ENCODE peak calls at places on chromosomes 5 and 9, in five cellular contexts. One of them, this sample, is unnamed.
A peak's percentile ranks its signal among the peaks of the same experiment; 100 is the strongest.

GRCh38 chr5:93604119-93604963 is 21.3 kb downstream of the NR2F1 start:
- DNase-seq in H9: peak; percentile 61
- DNase-seq in neuronal stem cell: no peak
- DNase-seq in H1: no peak
- DNase-seq in trophoblast cell: no peak
- DNase-seq in this sample: peak; percentile 51

GRCh38 chr5:98368141-98368540 is 405.3 kb upstream of the RGMB start:
- DNase-seq in H9: no peak
- DNase-seq in neuronal stem cell: no peak
- DNase-seq in H1: no peak
- DNase-seq in trophoblast cell: no peak
- DNase-seq in this sample: no peak

GRCh38 chr9:89367726-89368437 is 49.6 kb downstream of the SECISBP2 start:
- DNase-seq in H9: no peak
- DNase-seq in neuronal stem cell: no peak
- DNase-seq in H1: no peak
- DNase-seq in trophoblast cell: no peak
- DNase-seq in this sample: no peak

GRCh38 chr9:112516769-112517168 is 30.1 kb downstream of the KIAA1958 start:
- DNase-seq in H9: no peak
- DNase-seq in neuronal stem cell: no peak
- DNase-seq in H1: no peak
- DNase-seq in trophoblast cell: no peak
- DNase-seq in this sample: no peak

GRCh38 chr9:3361689-3362392 is 164.0 kb downstream of the RFX3 start:
- DNase-seq in H9: no peak
- DNase-seq in neuronal stem cell: no peak
- DNase-seq in H1: no peak
- DNase-seq in trophoblast cell: peak; percentile 19
- DNase-seq in this sample: no peak

GRCh38 chr5:1462358-1462757 is 17.1 kb upstream of the SLC6A3 start:
- DNase-seq in H9: no peak
- DNase-seq in neuronal stem cell: no peak
- DNase-seq in H1: no peak
- DNase-seq in trophoblast cell: peak; percentile 44
- DNase-seq in this sample: no peak

GRCh38 chr9:136683755-136684154 is 3.5 kb downstream of the AGPAT2 start:
- DNase-seq in H9: no peak
- DNase-seq in neuronal stem cell: no peak
- DNase-seq in H1: no peak
- DNase-seq in trophoblast cell: no peak
- DNase-seq in this sample: no peak

GRCh38 chr5:179379321-179379890 is 34.1 kb upstream of the ADAMTS2 start:
- DNase-seq in H9: peak; percentile 10
- DNase-seq in neuronal stem cell: no peak
- DNase-seq in H1: no peak
- DNase-seq in trophoblast cell: no peak
- DNase-seq in this sample: no peak

GRCh38 chr5:143495124-143495523 is 91.6 kb upstream of the NR3C1 start:
- DNase-seq in H9: no peak
- DNase-seq in neuronal stem cell: no peak
- DNase-seq in H1: no peak
- DNase-seq in trophoblast cell: peak; percentile 92
- DNase-seq in this sample: peak; percentile 15

GRCh38 chr5:143495823-143496275 is 92.4 kb upstream of the NR3C1 start:
- DNase-seq in H9: no peak
- DNase-seq in neuronal stem cell: no peak
- DNase-seq in H1: no peak
- DNase-seq in trophoblast cell: peak; percentile 39
- DNase-seq in this sample: peak; percentile 47

GRCh38 chr5:143492783-143493182 is 89.3 kb upstream of the NR3C1 start:
- DNase-seq in H9: no peak
- DNase-seq in neuronal stem cell: no peak
- DNase-seq in H1: no peak
- DNase-seq in trophoblast cell: peak; percentile 17
- DNase-seq in this sample: no peak

GRCh38 chr5:143494162-143494561 is 90.7 kb upstream of the NR3C1 start:
- DNase-seq in H9: no peak
- DNase-seq in neuronal stem cell: no peak
- DNase-seq in H1: no peak
- DNase-seq in trophoblast cell: peak; percentile 51
- DNase-seq in this sample: peak; percentile 42

DNA sequence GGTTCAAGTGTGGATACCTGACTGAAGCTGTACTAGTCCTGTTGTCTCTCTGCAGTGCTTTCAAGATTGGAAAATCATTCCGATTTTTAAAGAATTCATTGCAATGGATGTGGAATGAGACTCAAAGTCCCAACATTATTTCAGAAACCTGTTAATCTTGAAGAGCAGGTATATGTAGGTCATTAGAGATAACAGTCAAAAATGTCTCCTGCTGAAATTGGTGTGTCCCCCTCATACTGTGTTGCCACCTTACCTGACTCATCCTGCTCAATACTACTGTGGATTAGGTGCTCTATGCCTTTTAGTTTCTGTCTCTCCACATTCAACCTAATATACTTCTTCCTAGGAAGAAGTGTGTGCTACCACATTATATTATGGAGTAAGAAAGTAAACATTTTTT is 91.1 kb upstream of the NR3C1 start:
- DNase-seq in H9: no peak
- DNase-seq in neuronal stem cell: no peak
- DNase-seq in H1: no peak
- DNase-seq in trophoblast cell: peak; percentile 95
- DNase-seq in this sample: no peak
- H4K91ac ChIP-seq in H9: no peak overlapping the region
- H4K91ac ChIP-seq in neuronal stem cell: no peak overlapping the region
- H4K91ac ChIP-seq in H1: no peak overlapping the region
- H4K91ac ChIP-seq in trophoblast cell: no peak overlapping the region
- H4K91ac ChIP-seq in this sample: no peak overlapping the region

DNA sequence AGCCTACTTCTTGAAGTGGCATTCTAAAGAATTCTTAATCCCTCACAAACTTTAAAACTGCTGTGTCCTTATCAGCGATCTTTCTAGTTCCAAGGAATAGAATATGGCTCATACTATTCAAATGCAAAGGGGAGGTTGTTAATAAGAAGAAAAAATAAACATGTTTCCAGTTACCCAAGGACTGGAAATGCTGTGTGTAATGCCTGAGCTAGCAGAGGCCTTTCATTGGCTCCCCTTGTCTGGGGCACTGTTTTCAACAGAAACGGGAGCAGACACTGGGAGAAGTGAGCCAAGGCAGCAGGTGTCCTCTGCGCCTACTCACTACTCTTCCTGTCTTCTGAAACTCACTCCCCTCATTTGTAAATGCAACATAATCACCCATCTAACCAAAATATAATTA is 253.0 kb downstream of the MARCHF11 start:
- DNase-seq in H9: no peak
- DNase-seq in neuronal stem cell: no peak
- DNase-seq in H1: no peak
- DNase-seq in trophoblast cell: no peak
- DNase-seq in this sample: no peak
- H2BK12ac ChIP-seq in H9: no peak overlapping the region
- H2BK12ac ChIP-seq in neuronal stem cell: no peak overlapping the region
- H2BK12ac ChIP-seq in H1: no peak overlapping the region
- H2BK12ac ChIP-seq in trophoblast cell: no peak overlapping the region
- H2BK12ac ChIP-seq in this sample: no peak overlapping the region

GRCh38 chr9:110977259-110977709 is 61.0 kb downstream of the LPAR1 start:
- DNase-seq in H9: no peak
- DNase-seq in neuronal stem cell: no peak
- DNase-seq in H1: no peak
- DNase-seq in trophoblast cell: no peak
- DNase-seq in this sample: peak; percentile 44

GRCh38 chr9:110975969-110976368 is 62.3 kb downstream of the LPAR1 start:
- DNase-seq in H9: no peak
- DNase-seq in neuronal stem cell: no peak
- DNase-seq in H1: no peak
- DNase-seq in trophoblast cell: no peak
- DNase-seq in this sample: no peak

GRCh38 chr9:110978516-110978915 is 59.8 kb downstream of the LPAR1 start:
- DNase-seq in H9: no peak
- DNase-seq in neuronal stem cell: no peak
- DNase-seq in H1: no peak
- DNase-seq in trophoblast cell: peak; percentile 16
- DNase-seq in this sample: no peak

GRCh38 chr9:110979636-110980035 is 58.6 kb downstream of the LPAR1 start:
- DNase-seq in H9: no peak
- DNase-seq in neuronal stem cell: no peak
- DNase-seq in H1: no peak
- DNase-seq in trophoblast cell: no peak
- DNase-seq in this sample: no peak

GRCh38 chr9:110980261-110980660 is 58.0 kb downstream of the LPAR1 start:
- DNase-seq in H9: no peak
- DNase-seq in neuronal stem cell: no peak
- DNase-seq in H1: no peak
- DNase-seq in trophoblast cell: no peak
- DNase-seq in this sample: peak; percentile 30
- H2AK5ac ChIP-seq in H9: no peak overlapping the region
- H2AK5ac ChIP-seq in neuronal stem cell: no peak overlapping the region
- H2AK5ac ChIP-seq in H1: no peak overlapping the region
- H2AK5ac ChIP-seq in trophoblast cell: no peak overlapping the region
- H2AK5ac ChIP-seq in this sample: no peak overlapping the region

GRCh38 chr9:20284601-20285289 is 337.6 kb downstream of the MLLT3 start:
- DNase-seq in H9: no peak
- DNase-seq in neuronal stem cell: no peak
- DNase-seq in H1: no peak
- DNase-seq in trophoblast cell: peak; percentile 5
- DNase-seq in this sample: no peak

GRCh38 chr9:20289416-20289815 is 332.9 kb downstream of the MLLT3 start:
- DNase-seq in H9: no peak
- DNase-seq in neuronal stem cell: no peak
- DNase-seq in H1: no peak
- DNase-seq in trophoblast cell: no peak
- DNase-seq in this sample: no peak

GRCh38 chr9:20286154-20286553 is 336.1 kb downstream of the MLLT3 start:
- DNase-seq in H9: no peak
- DNase-seq in neuronal stem cell: no peak
- DNase-seq in H1: no peak
- DNase-seq in trophoblast cell: no peak
- DNase-seq in this sample: no peak

GRCh38 chr9:20290287-20290686 is 332.0 kb downstream of the MLLT3 start:
- DNase-seq in H9: no peak
- DNase-seq in neuronal stem cell: no peak
- DNase-seq in H1: no peak
- DNase-seq in trophoblast cell: peak; percentile 32
- DNase-seq in this sample: no peak

DNA sequence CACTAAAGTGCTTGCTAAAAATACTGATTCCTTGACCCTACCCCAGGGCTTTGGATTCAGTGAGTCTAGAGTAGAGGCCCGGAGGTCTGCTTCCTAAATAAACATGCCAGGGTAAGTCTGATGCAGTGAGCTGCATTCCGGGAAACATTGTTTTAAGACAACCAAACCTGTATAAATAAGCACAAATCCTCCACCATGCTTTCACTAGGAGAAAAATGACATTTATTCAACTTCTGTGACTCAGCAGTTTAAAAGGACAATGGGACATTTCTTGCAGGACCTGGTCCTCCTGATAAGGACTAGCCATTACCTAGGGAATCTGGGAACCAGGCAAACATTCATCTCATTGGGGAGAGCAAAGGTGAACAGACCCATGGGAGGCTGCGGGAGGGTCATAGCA is 335.3 kb downstream of the MLLT3 start:
- DNase-seq in H9: no peak
- DNase-seq in neuronal stem cell: no peak
- DNase-seq in H1: no peak
- DNase-seq in trophoblast cell: no peak
- DNase-seq in this sample: no peak
- H4K91ac ChIP-seq in H9: no peak overlapping the region
- H4K91ac ChIP-seq in neuronal stem cell: no peak overlapping the region
- H4K91ac ChIP-seq in H1: no peak overlapping the region
- H4K91ac ChIP-seq in trophoblast cell: no peak overlapping the region
- H4K91ac ChIP-seq in this sample: no peak overlapping the region

GRCh38 chr5:173535166-173535975 is 81.1 kb downstream of the BOD1 start:
- DNase-seq in H9: no peak
- DNase-seq in neuronal stem cell: no peak
- DNase-seq in H1: no peak
- DNase-seq in trophoblast cell: no peak
- DNase-seq in this sample: no peak

GRCh38 chr5:173535976-173536639 is 80.3 kb downstream of the BOD1 start:
- DNase-seq in H9: no peak
- DNase-seq in neuronal stem cell: no peak
- DNase-seq in H1: no peak
- DNase-seq in trophoblast cell: no peak
- DNase-seq in this sample: peak; percentile 28

GRCh38 chr5:173534664-173535063 is 81.8 kb downstream of the BOD1 start:
- DNase-seq in H9: no peak
- DNase-seq in neuronal stem cell: no peak
- DNase-seq in H1: no peak
- DNase-seq in trophoblast cell: no peak
- DNase-seq in this sample: no peak

GRCh38 chr5:173532689-173533250 is 83.7 kb downstream of the BOD1 start:
- DNase-seq in H9: no peak
- DNase-seq in neuronal stem cell: no peak
- DNase-seq in H1: no peak
- DNase-seq in trophoblast cell: no peak
- DNase-seq in this sample: no peak

GRCh38 chr5:173534031-173534430 is 82.4 kb downstream of the BOD1 start:
- DNase-seq in H9: no peak
- DNase-seq in neuronal stem cell: no peak
- DNase-seq in H1: no peak
- DNase-seq in trophoblast cell: no peak
- DNase-seq in this sample: no peak
- H2BK12ac ChIP-seq in H9: no peak overlapping the region
- H2BK12ac ChIP-seq in neuronal stem cell: no peak overlapping the region
- H2BK12ac ChIP-seq in H1: no peak overlapping the region
- H2BK12ac ChIP-seq in trophoblast cell: no peak overlapping the region
- H2BK12ac ChIP-seq in this sample: no peak overlapping the region

GRCh38 chr5:143552680-143553079 is 149.2 kb upstream of the NR3C1 start:
- DNase-seq in H9: no peak
- DNase-seq in neuronal stem cell: no peak
- DNase-seq in H1: no peak
- DNase-seq in trophoblast cell: no peak
- DNase-seq in this sample: no peak

GRCh38 chr5:143557061-143557818 is 153.8 kb upstream of the NR3C1 start:
- DNase-seq in H9: no peak
- DNase-seq in neuronal stem cell: no peak
- DNase-seq in H1: no peak
- DNase-seq in trophoblast cell: no peak
- DNase-seq in this sample: peak; percentile 60

GRCh38 chr5:143551765-143552164 is 148.3 kb upstream of the NR3C1 start:
- DNase-seq in H9: no peak
- DNase-seq in neuronal stem cell: no peak
- DNase-seq in H1: no peak
- DNase-seq in trophoblast cell: no peak
- DNase-seq in this sample: no peak

GRCh38 chr5:143554918-143555477 is 151.5 kb upstream of the NR3C1 start:
- DNase-seq in H9: no peak
- DNase-seq in neuronal stem cell: no peak
- DNase-seq in H1: no peak
- DNase-seq in trophoblast cell: peak; percentile 64
- DNase-seq in this sample: peak; percentile 83

DNA sequence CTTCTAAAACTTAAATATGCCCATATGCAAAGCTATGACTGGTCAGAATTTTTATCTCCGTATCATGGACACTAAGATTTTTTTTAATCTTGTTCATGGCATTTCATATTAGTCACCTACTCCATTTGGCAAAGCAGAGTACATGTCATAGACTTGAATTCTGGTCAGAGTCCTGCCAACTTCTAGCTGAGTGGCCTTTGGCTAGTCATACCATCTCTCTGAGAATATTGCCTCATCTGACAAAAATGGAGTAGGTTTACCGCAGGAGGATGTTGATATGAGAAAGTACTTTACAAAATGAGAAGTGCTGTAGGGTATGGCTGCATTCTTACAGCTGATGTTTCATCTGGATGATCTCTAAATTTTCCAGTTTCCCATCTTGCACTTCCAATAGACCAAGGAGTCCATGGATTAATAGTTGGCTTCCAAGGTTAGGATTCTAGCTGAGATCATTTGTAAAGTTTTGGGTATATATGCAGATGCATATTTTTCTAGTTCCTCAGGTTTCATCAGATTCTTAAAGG is 150.8 kb upstream of the NR3C1 start:
- DNase-seq in H9: no peak
- DNase-seq in neuronal stem cell: no peak
- DNase-seq in H1: no peak
- DNase-seq in trophoblast cell: peak; percentile 87
- DNase-seq in this sample: peak; percentile 85
- H2AK5ac ChIP-seq in H9: no peak overlapping the region
- H2AK5ac ChIP-seq in neuronal stem cell: no peak overlapping the region
- H2AK5ac ChIP-seq in H1: no peak overlapping the region
- H2AK5ac ChIP-seq in trophoblast cell: no peak overlapping the region
- H2AK5ac ChIP-seq in this sample: no peak overlapping the region